ENCODE peak calls at places on chromosomes 16 and 17, in four cellular contexts. B is AG08395, G is sciatic nerve, Z is epithelial cell of esophagus. Q is an unnamed sample.

GRCh38 chr16:77171750-77172635 is 19.0 kb upstream of the MON1B start:
- DNase-seq in B (peak), G (no peak), Z (peak), Q (no peak)

GRCh38 chr16:70612931-70613330 is 33.4 kb upstream of the IL34 start:
- DNase-seq in B (no peak), G (peak), Z (no peak), Q (no peak)

GRCh38 chr16:50169555-50170096 is 16.5 kb downstream of the TENT4B start:
- DNase-seq in B (no peak), G (no peak), Z (no peak), Q (no peak)

GRCh38 chr16:19380316-19380715 is 37.4 kb upstream of the TMC5 start:
- DNase-seq in B (no peak), G (no peak), Z (no peak), Q (no peak)

GRCh38 chr17:6913608-6914443 is 82.0 kb upstream of the ALOX12 start:
- DNase-seq in B (peak), G (peak), Z (peak), Q (peak)

GRCh38 chr17:78120537-78120936 is 8.0 kb downstream of the TMC6 start:
- DNase-seq in B (no peak), G (no peak), Z (no peak), Q (no peak)

GRCh38 chr17:74994440-74994839 is 7.0 kb downstream of the CDR2L start:
- DNase-seq in B (no peak), G (no peak), Z (peak), Q (no peak)

GRCh38 chr16:89017956-89018604 is 41.1 kb upstream of the CBFA2T3 start:
- DNase-seq in B (peak), G (no peak), Z (no peak), Q (peak)

GRCh38 chr17:58337600-58338453 is 9.2 kb upstream of the TSPOAP1 start:
- DNase-seq in B (peak), G (peak), Z (no peak), Q (peak)

GRCh38 chr16:69310479-69311114 is 553 bp upstream of the VPS4A start:
- DNase-seq in B (no peak), G (no peak), Z (no peak), Q (peak)

GRCh38 chr17:81392909-81393654 is 2.2 kb upstream of the BAHCC1 start:
- DNase-seq in B (no peak), G (no peak), Z (no peak), Q (no peak)

GRCh38 chr17:6677158-6677831 is 25.7 kb downstream of the C17orf100 start:
- DNase-seq in B (peak), G (no peak), Z (peak), Q (peak)

GRCh38 chr17:7479389-7480192 is at the start of gene ZBTB4:
- DNase-seq in B (peak), G (peak), Z (peak), Q (peak)

GRCh38 chr17:7354262-7354781 is 634 bp upstream of the TMEM95 start:
- DNase-seq in B (peak), G (no peak), Z (peak), Q (no peak)

GRCh38 chr17:80855968-80856862 is 135.4 kb upstream of the CHMP6 start:
- DNase-seq in B (peak), G (no peak), Z (peak), Q (peak)

GRCh38 chr17:42750730-42751356 is 6.0 kb upstream of the EZH1 start:
- DNase-seq in B (no peak), G (no peak), Z (no peak), Q (peak)

GRCh38 chr17:57999496-58000017 is 7.5 kb downstream of the SRSF1 start:
- DNase-seq in B (peak), G (no peak), Z (peak), Q (no peak)

GRCh38 chr17:7047566-7047965 is 3.7 kb upstream of the SLC16A11 start:
- DNase-seq in B (no peak), G (no peak), Z (no peak), Q (no peak)

GRCh38 chr16:81997738-81998137 is 13.5 kb downstream of the SDR42E1 start:
- DNase-seq in B (peak), G (no peak), Z (peak), Q (no peak)

GRCh38 chr17:7296189-7296861 is 1.9 kb upstream of the YBX2 start:
- DNase-seq in B (peak), G (peak), Z (peak), Q (peak)

GRCh38 chr16:27353853-27354252 is 40.1 kb downstream of the IL4R start:
- DNase-seq in B (no peak), G (no peak), Z (no peak), Q (no peak)

GRCh38 chr17:40347319-40348135 is 17.0 kb downstream of the GJD3 start:
- DNase-seq in B (no peak), G (no peak), Z (no peak), Q (no peak)

GRCh38 chr16:53518550-53519416 is 15.8 kb upstream of the AKTIP start:
- DNase-seq in B (no peak), G (no peak), Z (no peak), Q (no peak)

GRCh38 chr17:19327039-19327776 is 35.3 kb downstream of the B9D1 start:
- DNase-seq in B (peak), G (peak), Z (peak), Q (peak)

GRCh38 chr16:75095204-75095621 is 21.4 kb downstream of the LDHD start:
- DNase-seq in B (no peak), G (no peak), Z (no peak), Q (no peak)

GRCh38 chr17:66126231-66126630 is 65.7 kb downstream of the CEP112 start:
- DNase-seq in B (no peak), G (no peak), Z (peak), Q (no peak)

GRCh38 chr17:50184611-50185398 is 16.6 kb downstream of the COL1A1 start:
- DNase-seq in B (no peak), G (no peak), Z (peak), Q (no peak)

GRCh38 chr16:85988306-85988705 is 89.3 kb downstream of the IRF8 start:
- DNase-seq in B (no peak), G (no peak), Z (no peak), Q (peak)

GRCh38 chr17:75909812-75910274 is 5.2 kb upstream of the MRPL38 start:
- DNase-seq in B (no peak), G (no peak), Z (peak), Q (peak)

GRCh38 chr17:60577147-60577925 is 22.7 kb upstream of the PPM1D start:
- DNase-seq in B (peak), G (no peak), Z (no peak), Q (no peak)

GRCh38 chr17:3497101-3497500 is 21.3 kb downstream of the ASPA start:
- DNase-seq in B (no peak), G (no peak), Z (peak), Q (no peak)

GRCh38 chr16:57283214-57283955 is 1.1 kb downstream of the PLLP start:
- DNase-seq in B (no peak), G (no peak), Z (no peak), Q (no peak)